ENCODE peak calls at places on chromosomes 2 and 18, in seven cellular contexts. N is GM23248, W is right lobe of liver, A is HepG2, G is aorta, M is fibroblast of lung, O is OCI-LY7. I is an unnamed sample. For H3K9me3 and H3K4me1, the result is how much of the 10 kb centered on the place peaks cover.

GRCh38 chr18:25288340-25288955 is 63.5 kb downstream of the ZNF521 start:
- DNase-seq in M (no peak), A (no peak), G (no peak), N (no peak), O (no peak), W (no peak), I (no peak)

GRCh38 chr2:213067888-213068287 is 83.5 kb downstream of the IKZF2 start:
- DNase-seq in W (no peak), N (peak), G (no peak), A (no peak), O (no peak), M (no peak), I (no peak)

GRCh38 chr2:100640329-100641114 is 77.7 kb downstream of the PDCL3 start:
- DNase-seq in M (peak), O (no peak), N (peak), W (no peak), G (no peak), A (no peak), I (no peak)

GRCh38 chr2:203396667-203397066 is 68.5 kb downstream of the ABI2 start:
- DNase-seq in G (no peak), O (no peak), M (no peak), N (no peak), A (peak), W (no peak), I (no peak)

GRCh38 chr18:48719988-48720654 is 181.3 kb downstream of the CTIF start:
- DNase-seq in W (no peak), N (peak), O (no peak), M (no peak), G (peak), A (no peak), I (no peak)

GRCh38 chr2:218367415-218368149 is 10.9 kb downstream of the CATIP start:
- DNase-seq in N (peak), G (peak), W (peak), M (peak), A (no peak), O (peak), I (peak)

GRCh38 chr18:75213610-75214009 is 3.0 kb downstream of the TSHZ1 start:
- DNase-seq in N (peak), M (peak), G (no peak), W (no peak), A (no peak), O (no peak), I (no peak)

GRCh38 chr2:232236200-232236599 is 142.4 kb upstream of the ALPP start:
- DNase-seq in M (no peak), G (no peak), A (no peak), O (no peak), N (peak), W (no peak), I (no peak)

GRCh38 chr2:134432438-134432883 is 178.6 kb downstream of the MGAT5 start:
- DNase-seq in M (no peak), O (no peak), G (no peak), W (no peak), A (peak), N (no peak), I (no peak)

GRCh38 chr2:44537264-44537663 is 175.5 kb downstream of the CAMKMT start:
- DNase-seq in M (no peak), N (no peak), G (no peak), W (no peak), A (no peak), O (peak), I (no peak)

GRCh38 chr2:127172306-127172705 is 47.8 kb downstream of the CYP27C1 start:
- DNase-seq in W (no peak), N (no peak), G (no peak), A (no peak), O (no peak), M (no peak), I (no peak)

GRCh38 chr2:168194784-168195522 is 52.4 kb downstream of the STK39 start:
- DNase-seq in A (no peak), M (no peak), N (peak), O (peak), G (no peak), W (no peak), I (no peak)

GRCh38 chr2:11983870-11984269 is 237.4 kb downstream of the LPIN1 start:
- DNase-seq in A (no peak), W (no peak), O (no peak), N (no peak), G (no peak), M (no peak), I (no peak)

GRCh38 chr2:36362291-36362690 is 6.7 kb downstream of the CRIM1 start:
- DNase-seq in M (peak), A (no peak), N (peak), W (no peak), O (no peak), G (no peak), I (no peak)

GRCh38 chr2:159753797-159754196 is 41.5 kb downstream of the MARCHF7 start:
- DNase-seq in A (no peak), O (no peak), G (no peak), N (no peak), M (no peak), W (no peak), I (no peak)

GRCh38 chr2:95760839-95761525 is 169.2 kb downstream of the TRIM43 start:
- DNase-seq in N (peak), A (no peak), G (peak), M (peak), O (no peak), W (no peak), I (no peak)

GRCh38 chr2:171810409-171810993 is 83.5 kb downstream of the SLC25A12 start:
- DNase-seq in W (no peak), O (no peak), N (no peak), A (no peak), G (no peak), M (peak), I (no peak)

GRCh38 chr18:2348003-2348402 is 223.3 kb downstream of the METTL4 start:
- DNase-seq in N (no peak), O (peak), G (no peak), W (no peak), A (no peak), M (no peak), I (no peak)

GRCh38 chr18:34709104-34709503 is 994 bp upstream of the DTNA start:
- DNase-seq in W (no peak), G (no peak), N (peak), O (no peak), A (peak), M (peak), I (no peak)

GRCh38 chr2:232345251-232345650 is 33.3 kb upstream of the ALPP start:
- DNase-seq in W (peak), G (peak), A (no peak), O (no peak), M (no peak), N (no peak), I (no peak)

GRCh38 chr2:65877331-65877791 is 445.0 kb upstream of the SPRED2 start:
- DNase-seq in O (no peak), G (no peak), N (no peak), A (no peak), M (no peak), W (no peak), I (no peak)

GRCh38 chr18:59621027-59621426 is 76.2 kb downstream of the CCBE1 start:
- DNase-seq in G (no peak), M (no peak), O (no peak), W (no peak), N (peak), A (no peak), I (no peak)

DNA sequence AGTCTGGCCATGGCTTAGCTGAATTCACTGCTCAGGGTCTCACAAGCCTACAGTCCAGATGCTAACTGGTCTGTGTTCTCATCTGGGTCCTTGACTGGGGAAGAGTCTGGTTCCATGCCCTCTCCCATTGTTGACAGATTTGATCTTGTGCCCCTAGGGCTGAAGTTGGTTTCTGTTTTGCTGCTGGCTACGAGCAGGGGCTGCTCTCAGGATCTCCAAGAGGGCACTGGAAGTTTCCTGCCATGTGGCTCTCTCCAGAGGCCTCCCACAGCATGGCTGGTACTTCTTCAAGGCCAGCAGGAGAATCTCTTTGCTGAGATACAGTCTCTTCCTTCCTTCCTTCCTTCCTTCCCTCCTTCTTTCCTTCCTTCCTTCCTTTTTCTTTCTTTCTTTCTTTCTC is 78.1 kb downstream of the SPP2 start:
- DNase-seq in A (no peak), M (no peak), N (no peak), W (no peak), G (no peak), O (no peak), I (no peak)
- H3K9me3 ChIP-seq in A (under half), M (under half), N (under half), W (under half), G (under half), O (under half), I (under half)

GRCh38 chr2:107002735-107003134 is 116.8 kb upstream of the ST6GAL2 start:
- DNase-seq in G (no peak), M (peak), N (no peak), A (no peak), O (no peak), W (no peak), I (no peak)
- H3K4me1 ChIP-seq in G (under half), M (under half), N (under half), A (under half), O (under half), W (under half), I (under half)

GRCh38 chr2:240831594-240832204 is 11.7 kb upstream of the KIF1A start:
- DNase-seq in O (no peak), W (no peak), G (no peak), M (no peak), N (no peak), A (no peak), I (no peak)
- H3K4me3 ChIP-seq in O (peak), W (no peak), G (no peak), M (no peak), N (no peak), A (no peak), I (peak)

DNA sequence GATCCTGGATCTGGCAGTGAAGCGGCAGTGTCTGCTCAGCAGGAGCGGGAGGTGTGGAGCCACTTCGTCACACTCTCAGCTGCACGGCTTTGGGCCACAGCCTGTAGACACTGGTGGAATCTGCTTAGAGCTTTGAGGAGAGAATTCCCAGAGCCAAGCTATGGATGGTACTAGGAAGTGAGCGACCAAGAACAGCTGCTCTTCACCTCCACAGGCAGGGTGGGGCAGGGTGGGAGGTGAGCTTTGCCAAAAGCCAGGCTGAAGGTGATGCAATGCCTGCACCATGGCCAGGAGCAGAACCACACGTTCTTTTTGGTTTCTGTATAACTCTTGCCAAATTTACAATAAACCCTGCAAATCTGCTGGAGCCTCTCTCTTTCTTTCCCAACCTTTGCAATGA is 226.1 kb downstream of the ANKRD30B start:
- DNase-seq in O (no peak), M (no peak), G (no peak), W (no peak), N (no peak), A (no peak), I (no peak)
- H3K9me3 ChIP-seq in O (under half), M (under half), G (under half), W (under half), N (under half), A (under half), I (under half)

GRCh38 chr18:44876749-44877148 is 196.1 kb downstream of the SETBP1 start:
- DNase-seq in N (no peak), O (no peak), W (no peak), G (no peak), A (no peak), M (no peak), I (no peak)

GRCh38 chr18:44876024-44876423 is 195.3 kb downstream of the SETBP1 start:
- DNase-seq in O (no peak), N (no peak), A (no peak), M (no peak), G (no peak), W (no peak), I (no peak)

GRCh38 chr18:44878335-44878734 is 197.6 kb downstream of the SETBP1 start:
- DNase-seq in M (no peak), N (no peak), G (no peak), W (no peak), O (no peak), A (no peak), I (no peak)

GRCh38 chr18:44882163-44882881 is 201.6 kb downstream of the SETBP1 start:
- DNase-seq in M (no peak), N (no peak), O (no peak), G (no peak), W (no peak), A (no peak), I (no peak)

DNA sequence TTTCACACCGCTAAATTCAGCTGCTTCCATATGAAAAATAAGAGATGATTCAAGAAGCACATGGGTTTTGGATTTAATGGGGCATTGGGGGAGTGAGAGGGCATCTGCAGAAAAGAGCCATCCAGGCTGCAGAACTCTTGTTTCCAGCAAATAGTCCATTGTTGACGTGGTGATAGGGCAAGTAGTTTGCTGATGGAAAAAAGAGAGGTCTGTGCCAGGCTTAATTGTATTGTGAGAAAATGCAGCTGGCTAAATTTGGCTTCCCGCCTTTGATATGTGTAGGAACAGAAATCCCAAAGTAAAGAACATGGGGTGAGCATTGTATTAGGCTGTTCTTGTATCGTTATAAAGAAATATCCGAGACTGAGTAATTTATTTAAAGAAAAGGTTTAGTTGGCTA is 199.5 kb downstream of the SETBP1 start:
- DNase-seq in O (no peak), M (peak), A (no peak), W (no peak), G (no peak), N (no peak), I (no peak)
- H3K4me1 ChIP-seq in O (under half), M (under half), A (under half), W (under half), G (under half), N (under half), I (under half)

GRCh38 chr18:10926565-10927194 is 222.7 kb downstream of the PIEZO2 start:
- DNase-seq in A (no peak), W (peak), O (no peak), M (peak), N (peak), G (no peak), I (no peak)

GRCh38 chr18:10928971-10929373 is 220.4 kb downstream of the PIEZO2 start:
- DNase-seq in G (no peak), N (peak), W (no peak), O (peak), M (peak), A (no peak), I (no peak)

GRCh38 chr18:10927980-10928605 is 221.3 kb downstream of the PIEZO2 start:
- DNase-seq in M (peak), W (no peak), O (peak), N (peak), G (no peak), A (no peak), I (no peak)

GRCh38 chr18:10930078-10930477 is 219.3 kb downstream of the PIEZO2 start:
- DNase-seq in W (no peak), N (no peak), O (no peak), A (no peak), M (no peak), G (no peak), I (no peak)

GRCh38 chr18:10927290-10927979 is 221.9 kb downstream of the PIEZO2 start:
- DNase-seq in M (peak), W (no peak), O (no peak), A (no peak), G (no peak), N (peak), I (no peak)
- H3K4me3 ChIP-seq in M (peak), W (no peak), O (peak), A (no peak), G (no peak), N (peak), I (no peak)

GRCh38 chr2:3043726-3044125 is 333.9 kb downstream of the EIPR1 start:
- DNase-seq in G (no peak), M (no peak), N (no peak), W (no peak), O (no peak), A (no peak), I (no peak)
- H3K9me3 ChIP-seq in G (under half), M (under half), N (under half), W (under half), O (under half), A (under half), I (under half)

DNA sequence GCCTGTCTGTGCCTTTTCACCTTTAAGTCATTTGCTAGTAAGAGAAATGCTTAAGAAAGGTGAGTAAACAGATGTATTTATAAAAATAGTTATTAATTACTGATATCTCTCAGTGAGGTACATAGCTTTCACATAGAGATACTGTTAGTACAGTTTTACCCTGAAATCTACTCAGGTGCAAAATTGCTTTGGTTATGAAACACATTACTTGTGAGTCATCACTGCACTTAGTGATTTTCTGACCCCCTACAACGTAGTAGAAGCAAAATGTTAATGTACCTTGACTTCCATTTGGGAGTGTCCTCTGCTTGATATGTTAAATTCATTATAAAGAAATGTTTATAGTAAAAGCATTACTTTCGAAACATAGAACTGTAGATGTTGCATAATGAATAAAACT is 6.5 kb downstream of the GLS start:
- DNase-seq in O (no peak), N (peak), G (no peak), W (no peak), A (no peak), M (no peak), I (no peak)
- H3K4me1 ChIP-seq in O (half or more), N (half or more), G (under half), W (under half), A (half or more), M (under half), I (under half)

DNA sequence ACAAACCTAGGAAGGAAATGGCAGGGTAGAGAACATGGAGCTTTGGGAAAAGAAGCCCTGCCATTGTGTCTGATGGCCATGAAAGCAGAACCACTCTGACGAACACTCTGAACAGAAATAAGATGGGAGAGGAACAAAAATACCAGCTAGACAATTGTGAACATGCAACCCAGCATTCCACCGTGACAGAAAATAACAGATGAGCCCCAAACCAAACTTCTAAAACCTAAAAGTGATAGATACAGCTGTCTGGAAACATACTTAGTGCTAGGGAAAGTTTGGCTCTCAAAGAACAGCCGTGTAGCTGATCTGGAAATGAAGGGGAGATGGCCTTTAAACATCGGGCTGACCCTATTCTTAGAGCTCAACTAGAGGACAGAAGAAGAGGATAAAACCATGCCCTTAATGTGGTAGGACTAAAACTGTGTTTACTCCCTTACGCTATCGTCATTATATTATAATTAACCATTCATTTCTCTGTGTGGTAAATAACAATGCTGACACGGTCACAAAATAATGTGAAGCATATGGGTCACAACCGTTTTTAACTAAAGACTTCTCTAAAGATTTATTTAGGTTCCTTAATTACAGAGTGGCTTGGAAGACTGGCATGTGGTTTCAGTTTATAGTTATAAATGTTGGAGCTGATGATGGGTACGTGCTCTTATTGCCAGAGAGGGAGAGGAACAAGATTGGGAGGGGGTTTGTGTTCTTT is 80.6 kb downstream of the MYO1B start:
- DNase-seq in N (no peak), W (no peak), G (no peak), A (no peak), M (no peak), O (no peak), I (no peak)
- H3K4me3 ChIP-seq in N (peak), W (no peak), G (no peak), A (no peak), M (no peak), O (no peak), I (no peak)